ENCODE peak calls at places on chromosomes 16 and 17, in six cellular contexts. One of them, this sample, is unnamed.

GRCh38 chr16:11240636-11241473 is 15.1 kb downstream of the SOCS1 start:
- DNase-seq in body of pancreas: no peak
- DNase-seq in CD8-positive, alpha-beta T cell: no peak
- DNase-seq in endothelial cell of umbilical vein: no peak
- DNase-seq in ascending aorta: no peak
- DNase-seq in cardiac muscle cell: no peak
- DNase-seq in this sample: no peak

GRCh38 chr17:42937712-42938596 is 26.3 kb downstream of the AARSD1 start:
- DNase-seq in CD8-positive, alpha-beta T cell: no peak
- DNase-seq in body of pancreas: peak; percentile 54
- DNase-seq in cardiac muscle cell: peak; percentile 76
- DNase-seq in ascending aorta: no peak
- DNase-seq in endothelial cell of umbilical vein: peak; percentile 65
- DNase-seq in this sample: peak; percentile 75

GRCh38 chr17:78450696-78451344 is 72.4 kb downstream of the PGS1 start:
- DNase-seq in body of pancreas: no peak
- DNase-seq in CD8-positive, alpha-beta T cell: no peak
- DNase-seq in endothelial cell of umbilical vein: no peak
- DNase-seq in cardiac muscle cell: no peak
- DNase-seq in ascending aorta: no peak
- DNase-seq in this sample: no peak

GRCh38 chr17:35023538-35023937 is 40.0 kb downstream of the RFFL start:
- DNase-seq in endothelial cell of umbilical vein: no peak
- DNase-seq in body of pancreas: no peak
- DNase-seq in cardiac muscle cell: no peak
- DNase-seq in ascending aorta: no peak
- DNase-seq in CD8-positive, alpha-beta T cell: no peak
- DNase-seq in this sample: no peak

GRCh38 chr17:31696184-31696602 is 162.9 kb downstream of the COPRS start:
- DNase-seq in body of pancreas: peak; percentile 71
- DNase-seq in CD8-positive, alpha-beta T cell: no peak
- DNase-seq in endothelial cell of umbilical vein: no peak
- DNase-seq in ascending aorta: peak; percentile 58
- DNase-seq in cardiac muscle cell: peak; percentile 95
- DNase-seq in this sample: no peak

GRCh38 chr16:4737545-4737944 is 3.2 kb downstream of the DNAAF8 start:
- DNase-seq in ascending aorta: no peak
- DNase-seq in cardiac muscle cell: no peak
- DNase-seq in body of pancreas: no peak
- DNase-seq in CD8-positive, alpha-beta T cell: no peak
- DNase-seq in endothelial cell of umbilical vein: no peak
- DNase-seq in this sample: no peak

GRCh38 chr17:76086384-76086783 is 7.4 kb downstream of the ZACN start:
- DNase-seq in ascending aorta: no peak
- DNase-seq in body of pancreas: no peak
- DNase-seq in cardiac muscle cell: no peak
- DNase-seq in CD8-positive, alpha-beta T cell: no peak
- DNase-seq in endothelial cell of umbilical vein: no peak
- DNase-seq in this sample: no peak

GRCh38 chr17:10824874-10825273 is 13.0 kb downstream of the PIRT start:
- DNase-seq in cardiac muscle cell: no peak
- DNase-seq in body of pancreas: no peak
- DNase-seq in endothelial cell of umbilical vein: no peak
- DNase-seq in ascending aorta: no peak
- DNase-seq in CD8-positive, alpha-beta T cell: no peak
- DNase-seq in this sample: no peak

GRCh38 chr16:87161822-87162676 is 155.1 kb downstream of the C16orf95 start:
- DNase-seq in cardiac muscle cell: no peak
- DNase-seq in endothelial cell of umbilical vein: no peak
- DNase-seq in body of pancreas: no peak
- DNase-seq in ascending aorta: no peak
- DNase-seq in CD8-positive, alpha-beta T cell: no peak
- DNase-seq in this sample: no peak

GRCh38 chr17:41140360-41141132 is at the start of gene KRTAP4-6:
- DNase-seq in CD8-positive, alpha-beta T cell: no peak
- DNase-seq in ascending aorta: no peak
- DNase-seq in body of pancreas: no peak
- DNase-seq in cardiac muscle cell: no peak
- DNase-seq in endothelial cell of umbilical vein: no peak
- DNase-seq in this sample: no peak

GRCh38 chr16:68291227-68291626 is 19.5 kb downstream of the SLC7A6OS start:
- DNase-seq in cardiac muscle cell: no peak
- DNase-seq in body of pancreas: no peak
- DNase-seq in ascending aorta: no peak
- DNase-seq in endothelial cell of umbilical vein: no peak
- DNase-seq in CD8-positive, alpha-beta T cell: no peak
- DNase-seq in this sample: no peak

GRCh38 chr16:16062023-16062932 is 112.9 kb downstream of the ABCC1 start:
- DNase-seq in ascending aorta: no peak
- DNase-seq in endothelial cell of umbilical vein: no peak
- DNase-seq in cardiac muscle cell: peak; percentile 52
- DNase-seq in CD8-positive, alpha-beta T cell: no peak
- DNase-seq in body of pancreas: peak; percentile 28
- DNase-seq in this sample: no peak
- H3K27ac ChIP-seq in ascending aorta: peak overlapping the region; percentile 71
- H3K27ac ChIP-seq in endothelial cell of umbilical vein: no peak overlapping the region
- H3K27ac ChIP-seq in cardiac muscle cell: no peak overlapping the region
- H3K27ac ChIP-seq in CD8-positive, alpha-beta T cell: no peak overlapping the region
- H3K27ac ChIP-seq in body of pancreas: peak overlapping the region; percentile 3
- H3K27ac ChIP-seq in this sample: no peak overlapping the region

GRCh38 chr17:37494401-37494831 is 4.7 kb downstream of the DUSP14 start:
- DNase-seq in body of pancreas: no peak
- DNase-seq in cardiac muscle cell: peak; percentile 47
- DNase-seq in CD8-positive, alpha-beta T cell: no peak
- DNase-seq in endothelial cell of umbilical vein: no peak
- DNase-seq in ascending aorta: no peak
- DNase-seq in this sample: no peak
- H3K27ac ChIP-seq in body of pancreas: no peak overlapping the region
- H3K27ac ChIP-seq in cardiac muscle cell: no peak overlapping the region
- H3K27ac ChIP-seq in CD8-positive, alpha-beta T cell: no peak overlapping the region
- H3K27ac ChIP-seq in endothelial cell of umbilical vein: no peak overlapping the region
- H3K27ac ChIP-seq in ascending aorta: no peak overlapping the region
- H3K27ac ChIP-seq in this sample: no peak overlapping the region

DNA sequence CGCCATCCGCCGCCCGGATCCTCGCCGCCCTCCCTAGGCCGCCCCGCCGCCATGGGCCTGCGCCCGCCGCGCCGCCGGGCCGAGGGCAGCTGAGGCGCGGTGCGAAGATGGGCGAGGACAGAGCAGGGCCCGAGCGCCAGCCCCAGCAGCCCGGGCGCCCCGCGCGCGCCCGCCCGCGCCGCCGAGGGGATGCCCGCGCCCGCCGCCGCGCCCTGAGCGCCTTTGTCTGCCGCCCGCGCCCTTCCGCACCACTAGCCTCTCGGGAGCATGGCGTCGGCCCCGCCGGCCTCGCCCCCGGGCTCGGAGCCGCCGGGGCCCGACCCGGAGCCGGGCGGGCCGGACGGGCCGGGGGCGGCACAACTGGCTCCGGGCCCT is 278 bp downstream of the RAB11FIP3 start:
- DNase-seq in CD8-positive, alpha-beta T cell: no peak
- DNase-seq in cardiac muscle cell: no peak
- DNase-seq in ascending aorta: no peak
- DNase-seq in body of pancreas: no peak
- DNase-seq in endothelial cell of umbilical vein: no peak
- DNase-seq in this sample: no peak
- H3K27ac ChIP-seq in CD8-positive, alpha-beta T cell: peak overlapping the region; percentile 81
- H3K27ac ChIP-seq in cardiac muscle cell: peak overlapping the region; percentile 71
- H3K27ac ChIP-seq in ascending aorta: peak overlapping the region; percentile 95
- H3K27ac ChIP-seq in body of pancreas: peak overlapping the region; percentile 83
- H3K27ac ChIP-seq in endothelial cell of umbilical vein: peak overlapping the region; percentile 94
- H3K27ac ChIP-seq in this sample: no peak overlapping the region

DNA sequence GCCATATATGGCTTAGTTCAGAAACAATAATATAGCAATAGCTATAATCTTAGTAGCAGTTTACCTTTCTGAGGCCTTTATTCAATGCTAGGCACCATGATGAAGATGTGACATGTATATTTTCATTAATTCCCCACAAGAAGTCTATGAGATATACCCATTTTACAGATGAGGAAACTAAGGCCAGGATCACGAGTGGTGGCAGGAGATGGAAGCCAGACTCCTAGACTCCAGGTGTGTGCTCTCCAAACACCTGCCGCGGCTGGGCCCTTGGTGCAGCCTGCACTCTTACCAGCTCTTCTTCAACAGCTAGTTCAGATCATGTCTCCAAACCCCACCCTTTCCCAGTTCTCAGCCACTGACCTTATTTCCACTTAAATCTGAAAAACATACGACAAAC is 15.2 kb downstream of the NXPH3 start:
- DNase-seq in endothelial cell of umbilical vein: no peak
- DNase-seq in CD8-positive, alpha-beta T cell: no peak
- DNase-seq in ascending aorta: no peak
- DNase-seq in cardiac muscle cell: no peak
- DNase-seq in body of pancreas: no peak
- DNase-seq in this sample: no peak
- H3K27ac ChIP-seq in endothelial cell of umbilical vein: no peak overlapping the region
- H3K27ac ChIP-seq in CD8-positive, alpha-beta T cell: no peak overlapping the region
- H3K27ac ChIP-seq in ascending aorta: no peak overlapping the region
- H3K27ac ChIP-seq in cardiac muscle cell: no peak overlapping the region
- H3K27ac ChIP-seq in body of pancreas: no peak overlapping the region
- H3K27ac ChIP-seq in this sample: no peak overlapping the region

GRCh38 chr17:1180434-1180742 is 607 bp upstream of the ABR start:
- DNase-seq in endothelial cell of umbilical vein: no peak
- DNase-seq in cardiac muscle cell: no peak
- DNase-seq in CD8-positive, alpha-beta T cell: no peak
- DNase-seq in body of pancreas: no peak
- DNase-seq in ascending aorta: no peak
- DNase-seq in this sample: no peak
- H3K27ac ChIP-seq in endothelial cell of umbilical vein: no peak overlapping the region
- H3K27ac ChIP-seq in cardiac muscle cell: no peak overlapping the region
- H3K27ac ChIP-seq in CD8-positive, alpha-beta T cell: no peak overlapping the region
- H3K27ac ChIP-seq in body of pancreas: no peak overlapping the region
- H3K27ac ChIP-seq in ascending aorta: peak overlapping the region; percentile 79
- H3K27ac ChIP-seq in this sample: peak overlapping the region; percentile 44

GRCh38 chr16:50313596-50314483 is 47.5 kb downstream of the ADCY7 start:
- DNase-seq in CD8-positive, alpha-beta T cell: peak; percentile 49
- DNase-seq in endothelial cell of umbilical vein: peak; percentile 51
- DNase-seq in cardiac muscle cell: peak; percentile 88
- DNase-seq in ascending aorta: no peak
- DNase-seq in body of pancreas: no peak
- DNase-seq in this sample: no peak
- H3K27ac ChIP-seq in CD8-positive, alpha-beta T cell: no peak overlapping the region
- H3K27ac ChIP-seq in endothelial cell of umbilical vein: peak overlapping the region; percentile 46
- H3K27ac ChIP-seq in cardiac muscle cell: peak overlapping the region; percentile 64
- H3K27ac ChIP-seq in ascending aorta: no peak overlapping the region
- H3K27ac ChIP-seq in body of pancreas: no peak overlapping the region
- H3K27ac ChIP-seq in this sample: no peak overlapping the region

This sample was measured in WERI-Rb-1.